ENCODE peak calls at places on chromosomes 7 and 10, in nine cellular contexts. L is Panc1, K is HCT116, R is spleen, V is GM23338, S is GM12878, P is HepG2, N is vagina, E is sigmoid colon. Q is an unnamed sample.

GRCh38 chr10:3186365-3186764 is 13.8 kb upstream of the PITRM1 start:
- DNase-seq in L (no peak), S (no peak), K (no peak), E (no peak), V (no peak), P (no peak), N (peak; percentile 3), R (no peak), Q (no peak)

GRCh38 chr10:28471705-28472050 is 61.2 kb upstream of the WAC start:
- DNase-seq in V (no peak), P (no peak), L (no peak), S (no peak), E (no peak), R (no peak), K (no peak), N (no peak), Q (no peak)

GRCh38 chr10:110394296-110394695 is 89.6 kb upstream of the SMNDC1 start:
- DNase-seq in K (no peak), P (no peak), N (no peak), S (no peak), L (no peak), V (no peak), R (no peak), E (no peak), Q (no peak)

GRCh38 chr10:104054430-104054829 is 31.2 kb downstream of the COL17A1 start:
- DNase-seq in P (no peak), R (no peak), K (no peak), N (no peak), E (no peak), L (no peak), V (no peak), S (no peak), Q (no peak)

GRCh38 chr7:132996581-132997242 is 85.2 kb downstream of the CHCHD3 start:
- DNase-seq in P (no peak), V (peak; percentile 34), N (no peak), R (no peak), S (no peak), L (no peak), K (no peak), E (no peak), Q (no peak)

GRCh38 chr7:95501261-95501816 is 15.6 kb downstream of the ASB4 start:
- DNase-seq in E (no peak), L (no peak), K (no peak), N (no peak), S (peak; percentile 87), P (no peak), V (peak; percentile 16), R (no peak), Q (no peak)

GRCh38 chr10:51707821-51708424 is 8.5 kb upstream of the CSTF2T start:
- DNase-seq in V (no peak), L (no peak), P (no peak), N (no peak), E (no peak), K (no peak), S (no peak), R (no peak), Q (no peak)

GRCh38 chr10:11682267-11682683 is 59.9 kb upstream of the ECHDC3 start:
- DNase-seq in K (no peak), R (peak; percentile 60), V (no peak), E (no peak), P (no peak), S (no peak), L (no peak), N (no peak), Q (no peak)

GRCh38 chr10:132897516-132898381 is 44.6 kb downstream of the CFAP46 start:
- DNase-seq in V (no peak), K (no peak), N (no peak), E (peak; percentile 53), P (no peak), R (peak; percentile 60), S (no peak), L (no peak), Q (no peak)

GRCh38 chr10:132899751-132900065 is 42.7 kb downstream of the CFAP46 start:
- DNase-seq in V (no peak), L (no peak), K (no peak), P (no peak), N (no peak), S (no peak), E (peak; percentile 41), R (peak; percentile 69), Q (no peak)

GRCh38 chr10:132900211-132900756 is 42.1 kb downstream of the CFAP46 start:
- DNase-seq in P (no peak), L (no peak), V (no peak), S (no peak), N (no peak), R (peak; percentile 57), E (peak; percentile 60), K (no peak), Q (no peak)

GRCh38 chr10:132898391-132899053 is 43.8 kb downstream of the CFAP46 start:
- DNase-seq in E (peak; percentile 59), R (peak; percentile 70), K (no peak), P (no peak), N (no peak), V (no peak), L (no peak), S (no peak), Q (no peak)

GRCh38 chr10:132899054-132899750 is 43.2 kb downstream of the CFAP46 start:
- DNase-seq in S (no peak), R (peak; percentile 60), N (no peak), V (no peak), P (no peak), L (no peak), E (peak; percentile 57), K (no peak), Q (no peak)
- H3K27ac ChIP-seq in S (no peak overlapping the region), R (no peak overlapping the region), N (no peak overlapping the region), V (no peak overlapping the region), P (no peak overlapping the region), L (no peak overlapping the region), E (no peak overlapping the region), K (no peak overlapping the region), Q (no peak overlapping the region)

GRCh38 chr7:130350945-130351663 is 6.5 kb downstream of the CPA5 start:
- DNase-seq in R (peak; percentile 80), V (no peak), N (no peak), E (no peak), S (peak; percentile 46), K (no peak), L (no peak), P (peak; percentile 31), Q (no peak)

GRCh38 chr7:130353196-130353595 is 8.6 kb downstream of the CPA5 start:
- DNase-seq in V (no peak), E (no peak), N (no peak), P (no peak), K (no peak), S (no peak), R (no peak), L (no peak), Q (no peak)

GRCh38 chr7:130351664-130352015 is 7.0 kb downstream of the CPA5 start:
- DNase-seq in V (no peak), P (no peak), E (no peak), R (peak; percentile 74), K (no peak), N (no peak), L (no peak), S (no peak), Q (no peak)

GRCh38 chr7:130352335-130353074 is 7.9 kb downstream of the CPA5 start:
- DNase-seq in L (no peak), R (no peak), V (no peak), E (no peak), P (no peak), N (no peak), K (no peak), S (no peak), Q (no peak)

DNA sequence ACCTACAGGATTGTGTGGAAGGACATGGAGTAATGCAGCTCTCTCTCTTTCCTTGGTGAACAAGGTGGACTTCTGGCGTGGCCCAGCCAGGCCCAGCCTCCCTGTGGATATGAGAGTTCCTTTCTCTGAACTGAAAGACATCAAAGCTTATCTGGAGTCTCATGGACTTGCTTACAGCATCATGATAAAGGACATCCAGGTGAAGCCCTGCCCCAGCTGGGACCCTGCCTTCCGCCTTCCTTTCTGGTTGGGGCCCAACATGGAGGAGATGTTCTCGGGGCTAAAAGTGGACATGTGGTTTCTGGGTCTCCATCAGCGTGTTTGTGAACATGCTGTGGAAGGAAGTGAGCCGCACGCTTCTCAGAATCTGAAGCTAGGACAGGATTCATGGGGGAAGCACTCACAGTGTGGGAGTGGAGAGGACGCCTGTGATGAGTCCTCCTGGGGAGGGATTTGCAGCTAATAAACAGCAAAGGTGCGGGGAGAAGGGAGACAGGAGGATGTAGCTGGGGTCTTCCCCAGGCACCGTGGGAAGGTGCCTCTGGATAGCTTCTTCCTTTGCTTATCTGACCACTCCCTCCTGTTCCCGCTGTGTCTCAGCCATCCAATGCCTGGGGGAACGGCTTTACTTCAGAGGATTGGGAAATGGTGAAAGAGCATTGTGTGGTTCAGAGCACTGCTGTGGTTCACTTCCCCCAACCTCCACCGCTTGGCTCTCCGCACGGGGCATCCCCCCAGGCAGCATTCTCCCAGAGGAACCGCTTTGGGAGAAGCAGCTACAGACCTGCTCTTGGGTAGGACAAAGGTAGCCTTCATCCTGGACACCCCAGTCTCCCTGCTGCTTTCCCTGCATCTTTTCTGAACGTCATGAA is 5.5 kb downstream of the CPA5 start:
- DNase-seq in L (no peak), K (no peak), P (no peak), V (no peak), S (no peak), N (no peak), R (no peak), E (no peak), Q (no peak)
- TF ChIP-seq POLR2AphosphoS5 in L (no peak), K (no peak), P (no peak), V (no peak), S (no peak), N (no peak), R (no peak), E (no peak), Q (no peak)

GRCh38 chr10:94192333-94192732 is 170.4 kb downstream of the NOC3L start:
- DNase-seq in E (no peak), S (no peak), P (no peak), K (no peak), N (no peak), L (no peak), R (no peak), V (no peak), Q (no peak)

GRCh38 chr10:94197241-94197640 is 165.5 kb downstream of the NOC3L start:
- DNase-seq in N (no peak), R (no peak), K (no peak), L (no peak), E (no peak), S (no peak), P (no peak), V (no peak), Q (no peak)

GRCh38 chr10:94193466-94193924 is 169.2 kb downstream of the NOC3L start:
- DNase-seq in K (no peak), S (no peak), P (no peak), R (no peak), E (no peak), V (peak; percentile 10), N (no peak), L (no peak), Q (no peak)

GRCh38 chr10:94194256-94194655 is 168.5 kb downstream of the NOC3L start:
- DNase-seq in L (no peak), V (no peak), P (no peak), N (no peak), R (no peak), K (no peak), E (no peak), S (no peak), Q (no peak)

GRCh38 chr10:94192974-94193373 is 169.8 kb downstream of the NOC3L start:
- DNase-seq in V (no peak), N (no peak), L (no peak), S (no peak), R (no peak), K (no peak), P (no peak), E (no peak), Q (no peak)
- H3K27ac ChIP-seq in V (no peak overlapping the region), N (no peak overlapping the region), L (no peak overlapping the region), S (no peak overlapping the region), R (no peak overlapping the region), K (no peak overlapping the region), P (no peak overlapping the region), E (peak overlapping the region; percentile 52), Q (no peak overlapping the region)

DNA sequence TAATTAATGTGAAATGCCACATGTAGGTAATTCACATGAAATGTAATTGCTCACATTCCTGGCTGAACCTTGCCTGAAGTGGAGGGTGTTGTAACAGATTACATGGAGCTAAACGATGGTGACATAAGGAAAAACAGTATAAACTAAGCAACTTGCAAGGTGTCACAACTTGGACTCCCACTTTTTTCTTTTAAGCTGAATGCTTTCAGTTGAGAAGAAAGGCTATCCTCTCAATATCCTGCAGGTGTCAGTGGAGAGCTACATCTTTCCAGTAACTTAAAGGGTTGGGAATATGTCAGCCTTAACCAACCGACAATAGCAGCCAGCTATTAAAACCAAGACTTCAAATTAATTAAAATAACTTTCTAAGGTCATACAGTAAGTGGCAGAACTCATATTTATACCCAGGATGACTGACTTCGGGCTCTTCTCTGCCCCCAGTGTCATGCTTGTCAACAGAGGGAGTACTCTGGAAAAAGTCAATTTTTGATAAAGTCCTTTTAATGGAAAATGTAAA is 33.7 kb downstream of the NRBF2 start:
- DNase-seq in L (peak; percentile 57), R (no peak), V (peak; percentile 87), S (peak; percentile 33), E (no peak), N (no peak), P (peak; percentile 74), K (peak; percentile 64), Q (peak; percentile 50)
- TF ChIP-seq POLR2AphosphoS5 in L (no peak), R (no peak), V (peak; percentile 29), S (no peak), E (peak; percentile 28), N (no peak), P (no peak), K (no peak), Q (no peak)